ENCODE peak calls at places on chromosome 14, in six cellular contexts. Z is tibial nerve, K is HL-60, N is psoas muscle, T is neural progenitor cell, W is thoracic aorta. L is an unnamed sample.

GRCh38 chr14:57845802-57846531 is 19.9 kb downstream of the SLC35F4 start:
- DNase-seq in Z (no peak), K (no peak), N (no peak), T (no peak), W (no peak), L (peak)

GRCh38 chr14:57865450-57866198 is at the start of gene SLC35F4:
- DNase-seq in Z (no peak), K (no peak), N (peak), T (peak), W (no peak), L (peak)

GRCh38 chr14:21136024-21136423 is 19.8 kb downstream of the OR5AU1 start:
- DNase-seq in Z (no peak), K (no peak), N (no peak), T (peak), W (no peak), L (peak)

GRCh38 chr14:103115845-103116572 is 7.3 kb upstream of the TNFAIP2 start:
- DNase-seq in Z (no peak), K (no peak), N (no peak), T (no peak), W (no peak), L (peak)

GRCh38 chr14:58341152-58341748 is 42.9 kb downstream of the ARID4A start:
- DNase-seq in Z (no peak), K (no peak), N (no peak), T (no peak), W (no peak), L (no peak)

GRCh38 chr14:74207943-74208342 is 31.3 kb upstream of the VSX2 start:
- DNase-seq in Z (no peak), K (no peak), N (no peak), T (peak), W (no peak), L (peak)

GRCh38 chr14:24863933-24864708 is 185.8 kb downstream of the STXBP6 start:
- DNase-seq in Z (no peak), K (no peak), N (no peak), T (no peak), W (no peak), L (no peak)

GRCh38 chr14:101859538-101859902 is 98.0 kb downstream of the PPP2R5C start:
- DNase-seq in Z (no peak), K (no peak), N (no peak), T (no peak), W (no peak), L (no peak)

GRCh38 chr14:66233571-66233970 is 252.6 kb upstream of the CCDC196 start:
- DNase-seq in Z (no peak), K (no peak), N (no peak), T (no peak), W (no peak), L (no peak)

GRCh38 chr14:20460458-20461229 is 590 bp downstream of the PIP4P1 start:
- DNase-seq in Z (no peak), K (peak), N (no peak), T (no peak), W (no peak), L (no peak)

GRCh38 chr14:20630340-20631022 is 11.0 kb downstream of the OR6S1 start:
- DNase-seq in Z (no peak), K (peak), N (no peak), T (peak), W (no peak), L (peak)

GRCh38 chr14:63642656-63643382 is 1.1 kb upstream of the WDR89 start:
- DNase-seq in Z (no peak), K (no peak), N (no peak), T (no peak), W (no peak), L (no peak)

GRCh38 chr14:68564826-68565760 is 227.8 kb downstream of the ZFP36L1 start:
- DNase-seq in Z (no peak), K (no peak), N (no peak), T (no peak), W (no peak), L (peak)

GRCh38 chr14:28515571-28515970 is 251.0 kb upstream of the FOXG1 start:
- DNase-seq in Z (no peak), K (no peak), N (no peak), T (no peak), W (no peak), L (peak)

GRCh38 chr14:38137005-38137404 is 70.7 kb upstream of the SSTR1 start:
- DNase-seq in Z (no peak), K (no peak), N (no peak), T (no peak), W (no peak), L (peak)

GRCh38 chr14:67940894-67941455 is 121.4 kb downstream of the RAD51B start:
- DNase-seq in Z (no peak), K (no peak), N (no peak), T (peak), W (no peak), L (peak)

GRCh38 chr14:22819191-22819988 is 4.2 kb upstream of the SLC7A7 start:
- DNase-seq in Z (no peak), K (no peak), N (no peak), T (no peak), W (no peak), L (peak)

GRCh38 chr14:86654558-86655184 is 1124.7 kb downstream of the FLRT2 start:
- DNase-seq in Z (peak), K (peak), N (no peak), T (peak), W (no peak), L (peak)

GRCh38 chr14:61837336-61838229 is 75.4 kb downstream of the SNAPC1 start:
- DNase-seq in Z (peak), K (peak), N (peak), T (peak), W (peak), L (peak)

GRCh38 chr14:25622752-25623151 is 572.8 kb upstream of the STXBP6 start:
- DNase-seq in Z (no peak), K (no peak), N (no peak), T (no peak), W (no peak), L (no peak)

GRCh38 chr14:34713681-34714319 is 593 bp downstream of the CFL2 start:
- DNase-seq in Z (no peak), K (peak), N (peak), T (peak), W (no peak), L (peak)

GRCh38 chr14:54003064-54003463 is 46.4 kb upstream of the BMP4 start:
- DNase-seq in Z (no peak), K (no peak), N (no peak), T (no peak), W (no peak), L (no peak)

GRCh38 chr14:22047105-22047504 is 373.5 kb upstream of the OR4E1 start:
- DNase-seq in Z (no peak), K (peak), N (no peak), T (peak), W (no peak), L (no peak)

GRCh38 chr14:74825008-74825407 is 50.9 kb downstream of the PROX2 start:
- DNase-seq in Z (no peak), K (no peak), N (no peak), T (no peak), W (no peak), L (peak)

GRCh38 chr14:28952707-28953106 is 186.1 kb downstream of the FOXG1 start:
- DNase-seq in Z (no peak), K (no peak), N (no peak), T (no peak), W (no peak), L (no peak)

GRCh38 chr14:69096766-69097475 is 56.0 kb downstream of the DCAF5 start:
- DNase-seq in Z (no peak), K (no peak), N (no peak), T (no peak), W (no peak), L (peak)

GRCh38 chr14:92314182-92314581 is 8.8 kb upstream of the SLC24A4 start:
- DNase-seq in Z (no peak), K (no peak), N (no peak), T (no peak), W (no peak), L (peak)

DNA sequence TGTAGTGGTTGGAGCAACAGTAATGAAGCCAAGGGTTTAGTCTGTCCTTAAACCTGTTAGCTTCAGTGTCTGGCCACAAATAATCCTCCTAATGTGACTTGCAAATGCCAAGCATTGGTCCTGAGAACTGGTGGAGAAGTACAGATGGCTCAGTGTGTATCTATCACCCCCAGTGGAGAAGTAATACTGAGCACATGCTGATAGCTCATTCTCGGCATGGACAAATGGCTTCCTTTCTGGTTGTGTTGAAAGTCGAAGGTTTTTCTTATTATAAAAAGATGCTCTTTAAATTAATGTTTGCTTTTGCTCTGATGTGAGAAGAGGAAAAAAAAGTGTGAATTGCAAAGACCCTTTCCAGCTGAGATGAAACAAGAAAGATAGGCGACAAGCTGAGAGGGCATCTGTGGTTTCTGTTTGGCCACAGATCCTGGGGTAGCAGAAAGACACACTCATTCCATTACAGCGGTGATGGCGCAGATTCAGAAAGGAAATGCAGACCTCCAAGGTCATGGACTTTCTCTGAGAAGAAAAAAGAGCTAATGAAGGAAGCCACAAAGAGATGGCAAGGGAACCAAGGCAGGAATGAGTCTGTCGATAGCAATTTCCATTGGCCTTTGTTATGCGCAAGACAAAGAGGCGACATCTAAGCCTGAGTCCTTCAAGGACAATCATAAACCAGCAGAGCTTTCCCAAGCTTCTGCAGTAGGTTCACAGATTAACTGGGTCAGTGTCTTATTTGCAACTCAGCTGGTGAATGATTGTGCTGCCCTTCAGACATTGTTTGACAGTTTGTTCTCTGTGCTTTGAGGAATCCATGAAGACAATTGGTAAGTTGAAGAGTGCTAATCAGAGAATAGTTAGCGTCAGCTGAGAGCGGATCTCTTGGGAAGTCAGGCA is 155.5 kb upstream of the RGS6 start:
- DNase-seq in Z (no peak), K (no peak), N (no peak), T (peak), W (no peak), L (no peak)
- TF ChIP-seq CTCF in Z (no peak), K (no peak), N (no peak), T (no peak), W (no peak), L (no peak)

GRCh38 chr14:104684449-104684821 is 5.0 kb upstream of the INF2 start:
- DNase-seq in Z (no peak), K (no peak), N (peak), T (no peak), W (no peak), L (no peak)

GRCh38 chr14:104683653-104684448 is 5.6 kb upstream of the INF2 start:
- DNase-seq in Z (no peak), K (no peak), N (peak), T (no peak), W (no peak), L (no peak)

GRCh38 chr14:104685998-104686610 is 3.3 kb upstream of the INF2 start:
- DNase-seq in Z (no peak), K (no peak), N (peak), T (no peak), W (no peak), L (no peak)

GRCh38 chr14:104686624-104687517 is 2.5 kb upstream of the INF2 start:
- DNase-seq in Z (no peak), K (no peak), N (peak), T (peak), W (no peak), L (no peak)

DNA sequence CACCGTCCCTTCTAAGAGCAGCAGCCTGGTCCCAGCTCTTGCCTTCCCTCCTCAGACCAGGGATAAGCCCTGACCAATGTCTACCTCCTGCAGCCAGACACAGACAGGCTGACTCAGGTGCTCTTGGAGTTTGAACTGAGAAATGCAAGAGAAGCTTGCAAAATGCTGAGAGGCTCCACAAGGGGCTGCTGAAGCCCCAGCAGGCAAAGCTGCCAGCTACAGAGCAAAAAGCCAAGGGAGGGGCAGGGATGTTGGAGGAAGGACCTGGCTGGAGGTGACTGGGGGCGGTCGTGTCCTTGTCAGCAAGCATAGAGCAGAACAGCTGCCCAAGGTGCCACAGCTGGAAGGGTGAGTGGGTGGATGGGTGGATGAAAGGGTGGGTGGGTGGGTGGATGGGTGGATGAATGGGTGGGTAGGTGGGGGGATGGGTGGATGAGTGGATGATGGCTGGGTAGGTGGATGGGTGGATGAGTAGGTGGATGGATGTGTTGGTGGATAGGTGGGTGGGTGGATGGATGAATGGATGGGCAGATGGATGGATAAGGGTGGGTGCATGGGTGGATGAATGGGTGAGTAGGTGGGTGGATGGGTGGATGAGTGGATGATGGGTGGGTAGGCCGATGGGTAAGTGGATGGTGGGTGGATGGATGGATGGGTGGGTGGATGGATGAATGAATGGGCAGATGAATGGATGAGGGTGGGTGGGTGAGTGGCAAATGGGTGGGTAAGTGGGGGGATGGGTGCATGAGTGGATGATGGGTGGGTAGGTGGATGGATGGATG is 4.0 kb upstream of the INF2 start:
- DNase-seq in Z (no peak), K (no peak), N (peak), T (no peak), W (no peak), L (no peak)
- TF ChIP-seq CTCF in Z (no peak), K (no peak), N (no peak), T (no peak), W (no peak), L (no peak)

DNA sequence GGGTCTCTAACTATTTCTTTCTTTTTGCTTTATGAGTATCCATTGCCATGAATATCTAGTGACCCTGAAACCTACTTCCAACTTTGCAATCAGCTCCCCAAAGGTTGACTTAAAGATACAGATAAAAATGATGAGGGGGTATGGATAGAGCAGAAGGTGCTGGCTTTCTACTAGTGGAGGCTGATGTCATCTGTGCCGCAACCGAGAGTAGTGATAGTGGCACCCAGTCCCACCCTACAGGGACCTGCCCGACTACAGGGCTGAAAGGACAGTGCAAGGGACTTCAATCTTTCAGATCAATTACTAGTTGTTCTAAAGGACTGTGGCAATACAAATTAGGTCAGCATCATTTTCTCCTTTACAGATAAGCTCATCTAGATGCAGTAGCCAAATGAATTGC is 806.0 kb downstream of the VRK1 start:
- DNase-seq in Z (no peak), K (no peak), N (no peak), T (no peak), W (no peak), L (no peak)
- TF ChIP-seq CTCF in Z (no peak), K (no peak), N (no peak), T (no peak), W (no peak), L (no peak)

DNA sequence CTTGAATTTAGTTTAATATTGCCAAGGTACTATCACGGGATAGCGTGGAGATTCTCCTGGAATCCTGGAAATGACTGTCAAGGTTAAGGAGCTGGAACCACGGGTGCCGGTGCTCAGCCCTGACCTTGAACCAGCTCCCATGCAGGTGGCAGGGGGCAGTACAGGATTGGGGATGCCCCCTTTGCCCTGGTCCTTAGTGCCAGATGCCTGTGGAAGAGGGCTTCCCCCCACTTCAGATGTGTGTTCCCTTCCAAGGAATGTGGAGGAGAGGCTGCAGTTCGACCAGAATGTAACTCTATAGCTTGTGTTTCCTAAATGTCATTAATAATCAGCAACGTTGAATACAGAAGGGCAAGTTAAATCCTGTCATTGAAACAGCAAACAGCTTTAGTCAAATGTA is 258.9 kb downstream of the VRK1 start:
- DNase-seq in Z (no peak), K (no peak), N (no peak), T (no peak), W (no peak), L (no peak)
- TF ChIP-seq CTCF in Z (no peak), K (no peak), N (no peak), T (no peak), W (no peak), L (no peak)

GRCh38 chr14:32230181-32230580 is 27.1 kb upstream of the RNU6-8 start:
- DNase-seq in Z (no peak), K (no peak), N (no peak), T (no peak), W (no peak), L (peak)
- TF ChIP-seq CTCF in Z (no peak), K (no peak), N (no peak), T (no peak), W (no peak), L (no peak)

DNA sequence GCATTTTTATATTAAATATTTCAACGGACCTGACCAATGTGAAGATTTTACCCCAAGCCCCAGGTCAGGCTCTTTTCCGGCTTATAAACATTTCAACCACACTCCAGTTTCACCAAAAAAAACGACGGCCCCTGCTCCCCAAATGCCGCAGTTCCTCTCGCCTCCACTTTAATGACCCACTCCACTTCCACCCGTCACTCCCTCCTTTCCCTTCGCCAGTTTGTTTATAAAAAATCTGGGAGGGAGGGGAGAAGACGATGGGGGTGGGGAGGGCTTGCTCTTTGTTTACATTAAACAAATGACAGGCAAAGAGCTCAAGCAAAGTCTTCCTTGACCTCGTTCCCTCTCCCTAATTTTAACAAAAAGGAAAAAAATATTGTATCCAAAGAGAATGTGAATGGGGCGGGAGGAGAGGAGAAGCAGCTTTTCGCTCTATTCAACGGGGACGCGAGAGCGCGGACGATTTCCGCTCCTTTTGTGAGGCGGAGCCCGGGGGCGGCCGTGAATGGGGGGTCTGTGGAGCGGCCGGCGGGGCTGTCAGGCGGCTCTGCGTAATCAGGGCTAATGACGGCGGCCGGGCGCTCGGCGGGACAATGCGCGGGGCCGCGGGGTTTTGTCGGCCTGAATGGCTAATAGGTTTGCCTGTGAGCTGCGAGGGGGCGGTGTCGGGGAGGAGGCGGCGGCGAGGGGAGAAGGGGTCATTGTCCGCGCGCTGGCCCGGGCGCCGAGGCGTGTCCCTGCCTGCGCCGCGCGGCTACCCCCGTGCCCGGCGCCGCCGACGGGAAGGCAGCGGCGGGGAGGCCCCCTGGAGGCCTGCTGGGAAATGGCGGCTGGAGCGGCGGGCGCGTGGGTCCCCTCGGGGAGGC is 5.7 kb downstream of the SIX6 start:
- DNase-seq in Z (no peak), K (no peak), N (peak), T (peak), W (no peak), L (no peak)
- TF ChIP-seq CTCF in Z (peak), K (no peak), N (peak), T (peak), W (peak), L (peak)

DNA sequence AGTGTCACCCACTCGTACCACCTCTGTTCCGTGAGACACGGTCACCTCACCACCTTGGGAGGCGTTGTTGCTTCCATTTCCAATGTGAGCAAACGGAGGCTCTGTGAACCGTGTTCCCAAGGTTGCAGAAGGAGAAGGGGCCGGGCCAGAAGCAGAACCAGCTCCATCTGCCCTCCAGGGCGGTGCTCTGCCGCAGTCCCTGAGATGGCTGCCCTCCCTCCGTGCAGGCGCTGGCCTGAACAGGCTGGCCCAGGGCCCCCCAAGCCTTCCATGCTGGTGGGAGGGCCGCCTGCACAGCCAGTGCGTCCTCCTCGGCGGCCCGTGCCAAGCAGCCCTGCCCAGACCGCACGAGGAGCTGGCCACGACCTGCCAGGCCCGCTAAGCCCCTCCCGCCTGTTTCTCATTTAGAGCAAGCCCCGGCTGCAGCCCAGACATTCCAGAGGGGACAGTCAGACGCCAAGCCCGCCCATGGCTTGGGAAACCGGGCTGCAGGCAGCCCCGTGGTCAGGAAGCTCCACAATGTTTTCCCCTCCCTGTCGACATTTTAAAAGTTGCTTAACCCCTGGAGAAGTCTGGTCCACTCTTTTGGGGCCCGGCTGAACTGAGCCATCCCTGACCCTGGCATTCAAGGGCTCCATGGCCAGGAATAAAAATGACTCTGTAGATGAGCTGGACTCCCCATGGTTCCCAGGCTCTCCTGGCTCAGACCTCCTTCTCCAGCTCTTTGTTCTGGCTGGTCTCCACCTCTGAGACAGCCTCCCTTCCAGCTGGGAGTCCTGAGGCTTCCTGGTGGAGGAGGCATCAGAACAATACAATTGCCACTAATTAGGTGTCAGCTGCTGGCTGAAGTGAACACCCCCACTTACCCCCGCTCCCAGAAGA is 236.0 kb downstream of the BCL11B start:
- DNase-seq in Z (peak), K (peak), N (peak), T (peak), W (peak), L (peak)
- TF ChIP-seq CTCF in Z (no peak), K (no peak), N (no peak), T (no peak), W (no peak), L (no peak)